ENCODE peak calls at places on chromosomes 16 and 17, in nine cellular contexts. M is esophagus muscularis mucosa, I is SK-N-SH, X is Panc1, J is heart right ventricle, T is HepG2, F is stomach, S is heart left ventricle, Y is A549. B is an unnamed sample.

GRCh38 chr17:41664587-41665565 is 23.8 kb upstream of the EIF1 start:
- DNase-seq in M (no peak), I (no peak), X (no peak), J (no peak), T (no peak), F (no peak), S (no peak), Y (no peak), B (no peak)

GRCh38 chr17:2636169-2636930 is 42.9 kb downstream of the PAFAH1B1 start:
- DNase-seq in M (no peak), I (no peak), X (no peak), J (no peak), T (no peak), F (no peak), S (no peak), Y (no peak), B (no peak)

GRCh38 chr17:82297280-82297803 is 20.1 kb downstream of the CD7 start:
- DNase-seq in M (peak; percentile 99), I (peak; percentile 54), X (peak; percentile 71), J (peak; percentile 67), T (no peak), F (peak; percentile 87), S (peak; percentile 75), Y (peak; percentile 93), B (no peak)

GRCh38 chr16:88299751-88300462 is 82.9 kb upstream of the ZNF469 start:
- DNase-seq in M (no peak), I (no peak), X (no peak), J (no peak), T (no peak), F (no peak), S (no peak), Y (no peak), B (no peak)

GRCh38 chr17:44826123-44826790 is 3.8 kb downstream of the GJC1 start:
- DNase-seq in M (no peak), I (no peak), X (no peak), J (no peak), T (no peak), F (no peak), S (no peak), Y (no peak), B (no peak)

GRCh38 chr17:18004345-18004744 is 31.7 kb downstream of the DRC3 start:
- DNase-seq in M (no peak), I (no peak), X (no peak), J (no peak), T (no peak), F (no peak), S (no peak), Y (no peak), B (no peak)

GRCh38 chr16:63629272-63629671 is 1492.6 kb downstream of the CDH11 start:
- DNase-seq in M (no peak), I (no peak), X (no peak), J (no peak), T (no peak), F (no peak), S (no peak), Y (no peak), B (no peak)

GRCh38 chr17:5785343-5785742 is 201.0 kb upstream of the NLRP1 start:
- DNase-seq in M (no peak), I (no peak), X (no peak), J (no peak), T (no peak), F (no peak), S (no peak), Y (no peak), B (peak; percentile 35)

GRCh38 chr17:8189041-8189710 is 804 bp downstream of the BORCS6 start:
- DNase-seq in M (no peak), I (no peak), X (no peak), J (no peak), T (no peak), F (peak; percentile 43), S (peak; percentile 48), Y (no peak), B (no peak)

GRCh38 chr17:77488531-77489238 is 347.9 kb downstream of the SEC14L1 start:
- DNase-seq in M (no peak), I (no peak), X (no peak), J (no peak), T (no peak), F (no peak), S (peak; percentile 29), Y (no peak), B (no peak)

DNA sequence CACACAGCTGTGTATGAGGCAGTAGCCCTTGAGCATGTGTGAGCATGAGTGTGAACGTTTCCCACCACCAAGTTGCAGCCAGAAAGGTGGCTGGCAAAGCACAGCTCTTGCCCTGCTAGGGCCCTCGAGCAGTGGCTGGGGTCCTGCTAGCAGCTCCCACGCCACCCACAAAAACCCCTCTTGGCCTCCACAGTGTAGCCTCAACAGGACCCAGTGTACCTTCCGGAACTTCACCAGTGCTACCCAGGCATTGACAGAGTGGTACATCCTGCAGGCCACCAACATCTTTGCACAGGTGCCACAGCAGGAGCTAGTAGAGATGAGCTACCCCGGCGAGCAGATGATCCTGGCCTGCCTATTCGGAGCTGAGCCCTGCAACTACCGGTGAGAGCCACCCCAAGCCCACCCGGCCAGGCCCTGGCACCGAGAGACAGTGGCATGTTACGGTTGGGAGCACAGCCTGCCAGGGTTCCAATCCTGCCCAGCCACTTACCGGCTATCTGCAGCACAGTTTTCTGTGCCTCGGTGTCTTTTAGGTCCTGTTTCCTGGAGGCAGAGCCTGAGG is 53.1 kb downstream of the SCNN1B start:
- DNase-seq in M (no peak), I (no peak), X (no peak), J (no peak), T (no peak), F (no peak), S (no peak), Y (no peak), B (no peak)
- H3K27ac ChIP-seq in M (no peak overlapping the region), I (no peak overlapping the region), X (no peak overlapping the region), J (no peak overlapping the region), T (no peak overlapping the region), F (no peak overlapping the region), S (no peak overlapping the region), Y (no peak overlapping the region), B (no peak overlapping the region)

GRCh38 chr16:50571786-50572185 is 23.6 kb downstream of the NKD1 start:
- DNase-seq in M (no peak), I (no peak), X (no peak), J (no peak), T (no peak), F (no peak), S (no peak), Y (no peak), B (no peak)
- H3K4me1 ChIP-seq in M (peaks cover 11% of the 10 kb centered on the region), I (peaks cover 5% of the 10 kb centered on the region), X (no peaks in the 10 kb centered on the region), J (peaks cover 11% of the 10 kb centered on the region), T (peaks cover 97% of the 10 kb centered on the region), F (peaks cover 26% of the 10 kb centered on the region), S (no peaks in the 10 kb centered on the region), Y (no peaks in the 10 kb centered on the region), B (no peaks in the 10 kb centered on the region)

GRCh38 chr16:56711862-56712261 is 18.1 kb upstream of the NUP93 start:
- DNase-seq in M (no peak), I (no peak), X (no peak), J (no peak), T (no peak), F (no peak), S (no peak), Y (no peak), B (no peak)

GRCh38 chr16:56710181-56710737 is 19.7 kb upstream of the NUP93 start:
- DNase-seq in M (no peak), I (no peak), X (no peak), J (no peak), T (no peak), F (no peak), S (no peak), Y (no peak), B (no peak)

GRCh38 chr16:56709686-56710040 is 20.3 kb upstream of the NUP93 start:
- DNase-seq in M (no peak), I (no peak), X (no peak), J (no peak), T (no peak), F (no peak), S (no peak), Y (no peak), B (no peak)

GRCh38 chr16:56708418-56708817 is 21.5 kb upstream of the NUP93 start:
- DNase-seq in M (no peak), I (no peak), X (no peak), J (no peak), T (no peak), F (no peak), S (no peak), Y (no peak), B (no peak)

GRCh38 chr16:56708821-56709685 is 20.9 kb upstream of the NUP93 start:
- DNase-seq in M (no peak), I (peak; percentile 52), X (no peak), J (no peak), T (no peak), F (no peak), S (no peak), Y (no peak), B (no peak)
- TF ChIP-seq CTCF in M (no peak), I (no peak), X (no peak), J (no peak), T (no peak), F (no peak), S (no peak), Y (no peak), B (no peak)

DNA sequence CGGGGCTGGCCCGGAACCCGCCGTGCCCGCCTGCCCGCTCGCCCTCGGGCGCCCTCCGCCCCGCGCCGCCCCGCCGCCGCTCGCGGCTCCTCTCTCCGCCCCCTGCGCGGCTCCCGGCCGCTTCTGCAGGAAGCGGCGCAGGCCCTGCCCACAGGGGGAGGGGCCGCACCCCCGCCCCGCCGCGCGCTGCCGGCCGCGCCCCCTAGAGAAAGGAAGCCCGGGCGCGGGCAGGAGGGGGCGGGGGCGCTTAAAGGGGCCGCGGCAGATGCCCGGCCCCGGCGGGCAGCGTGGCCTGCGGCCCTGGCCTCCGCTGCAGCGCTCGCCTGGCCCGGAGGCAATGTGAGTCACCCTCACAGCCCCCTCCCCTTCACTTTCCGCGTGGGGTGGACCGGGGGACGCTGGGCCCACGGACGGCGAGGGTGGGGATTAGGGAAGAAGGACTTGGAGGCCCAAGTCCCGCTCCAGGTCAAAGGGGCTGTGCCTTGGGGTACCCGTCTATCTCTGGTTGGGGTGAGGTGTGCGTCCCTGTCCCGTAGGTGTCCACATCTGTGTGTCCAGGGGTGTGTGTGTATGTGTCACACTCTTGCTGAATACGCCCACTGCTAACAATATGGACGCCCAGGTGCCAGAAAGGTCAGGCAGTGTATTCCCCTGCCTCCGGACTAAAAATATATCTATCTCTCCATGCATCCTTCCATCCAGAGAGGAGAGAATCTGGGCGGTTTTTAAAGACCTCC is at the start of gene GIT1:
- DNase-seq in M (no peak), I (peak; percentile 98), X (no peak), J (peak; percentile 84), T (peak; percentile 70), F (peak; percentile 90), S (peak; percentile 93), Y (peak; percentile 92), B (peak; percentile 53)
- H3K27ac ChIP-seq in M (peak within 1 kb of the TSS; percentile 85), I (peak within 1 kb of the TSS; percentile 64), X (peak within 1 kb of the TSS; percentile 96), J (peak within 1 kb of the TSS; percentile 90), T (peak within 1 kb of the TSS; percentile 62), F (peak within 1 kb of the TSS; percentile 85), S (peak within 1 kb of the TSS; percentile 89), Y (peak within 1 kb of the TSS; percentile 95), B (peak within 1 kb of the TSS; percentile 36)